ENCODE peak calls at places on chromosomes 7 and 10, in four cellular contexts. N is RCC 7860; V is NCI-H1092; R is stimulated activated effector memory CD8-positive, alpha-beta T cell treated with anti-CD3 and anti-CD28 coated beads, Interleukin-12 subunit alpha, Interleukin-12 subunit beta, amount 100 ng/mL, for 72 hours. S is an unnamed sample.

GRCh38 chr10:15990523-15991129 is 130.3 kb upstream of the MINDY3 start:
- DNase-seq in N (no peak), R (no peak), V (no peak), S (no peak)

GRCh38 chr7:151768805-151769188 is 108.1 kb downstream of the PRKAG2 start:
- DNase-seq in V (no peak), R (no peak), N (no peak), S (no peak)

GRCh38 chr10:125085281-125085680 is 75.1 kb downstream of the CTBP2 start:
- DNase-seq in R (no peak), V (no peak), N (no peak), S (no peak)

GRCh38 chr7:65379318-65379717 is 5.7 kb downstream of the ZNF92 start:
- DNase-seq in V (no peak), R (no peak), N (no peak), S (no peak)

GRCh38 chr10:97399843-97400545 is 1.1 kb downstream of the RRP12 start:
- DNase-seq in V (no peak), N (peak), R (no peak), S (no peak)

GRCh38 chr10:75954486-75954885 is 523.1 kb downstream of the LRMDA start:
- DNase-seq in N (no peak), V (no peak), R (no peak), S (no peak)

GRCh38 chr7:98394377-98394836 is 6.5 kb downstream of the BAIAP2L1 start:
- DNase-seq in V (no peak), N (peak), R (no peak), S (no peak)

GRCh38 chr10:124496150-124496549 is 34.5 kb downstream of the LHPP start:
- DNase-seq in R (no peak), N (no peak), V (no peak), S (no peak)

GRCh38 chr7:79664884-79665676 is 211.6 kb upstream of the MAGI2 start:
- DNase-seq in R (no peak), N (no peak), V (peak), S (no peak)